ENCODE peak calls at places on chromosome 9, in nine cellular contexts. L is brain microvascular endothelial cell; Z is neural progenitor cell; T is uterus; Y is lower leg skin; E is dorsolateral prefrontal cortex; F is effector memory CD4-positive, alpha-beta T cell; I is GM23248; A is A673. J is an unnamed sample.

GRCh38 chr9:129746092-129746760 is 6.6 kb downstream of the PTGES start:
- DNase-seq in L (peak; percentile 30), Z (no peak), T (no peak), Y (no peak), E (no peak), F (no peak), I (no peak), A (no peak), J (no peak)

GRCh38 chr9:89536145-89536574 is 38.2 kb upstream of the SEMA4D start:
- DNase-seq in L (no peak), Z (no peak), T (no peak), Y (no peak), E (no peak), F (no peak), I (no peak), A (no peak), J (no peak)

GRCh38 chr9:135015096-135015495 is 72.4 kb upstream of the OLFM1 start:
- DNase-seq in L (no peak), Z (no peak), T (no peak), Y (no peak), E (peak; percentile 41), F (no peak), I (no peak), A (no peak), J (no peak)

GRCh38 chr9:123834907-123835562 is 94.9 kb downstream of the DENND1A start:
- DNase-seq in L (peak; percentile 7), Z (peak; percentile 26), T (no peak), Y (no peak), E (no peak), F (no peak), I (peak; percentile 45), A (no peak), J (no peak)

GRCh38 chr9:71885467-71885866 is 25.5 kb downstream of the ABHD17B start:
- DNase-seq in L (no peak), Z (no peak), T (no peak), Y (no peak), E (no peak), F (no peak), I (no peak), A (no peak), J (no peak)

GRCh38 chr9:111036068-111036789 is 2.0 kb downstream of the LPAR1 start:
- DNase-seq in L (peak; percentile 21), Z (peak; percentile 79), T (peak; percentile 64), Y (peak; percentile 93), E (peak; percentile 78), F (no peak), I (peak; percentile 85), A (peak; percentile 75), J (peak; percentile 67)

GRCh38 chr9:103041961-103042360 is 46.8 kb downstream of the CYLC2 start:
- DNase-seq in L (no peak), Z (no peak), T (no peak), Y (no peak), E (no peak), F (no peak), I (no peak), A (no peak), J (no peak)

GRCh38 chr9:104088416-104088815 is 5.7 kb upstream of the SMC2 start:
- DNase-seq in L (no peak), Z (no peak), T (no peak), Y (no peak), E (no peak), F (no peak), I (peak; percentile 22), A (no peak), J (no peak)

GRCh38 chr9:112493738-112494137 is 7.1 kb downstream of the KIAA1958 start:
- DNase-seq in L (no peak), Z (no peak), T (no peak), Y (no peak), E (no peak), F (no peak), I (peak; percentile 54), A (no peak), J (peak; percentile 13)

GRCh38 chr9:135768516-135769218 is 66.7 kb downstream of the KCNT1 start:
- DNase-seq in L (no peak), Z (no peak), T (no peak), Y (no peak), E (no peak), F (no peak), I (no peak), A (no peak), J (no peak)

GRCh38 chr9:123460091-123460490 is 104.1 kb downstream of the CRB2 start:
- DNase-seq in L (no peak), Z (no peak), T (no peak), Y (no peak), E (no peak), F (no peak), I (peak; percentile 12), A (no peak), J (no peak)

GRCh38 chr9:73179594-73179993 is 27.9 kb downstream of the ANXA1 start:
- DNase-seq in L (no peak), Z (peak; percentile 73), T (no peak), Y (no peak), E (no peak), F (no peak), I (peak; percentile 58), A (peak; percentile 38), J (peak; percentile 94)

GRCh38 chr9:26426732-26427131 is 465.9 kb downstream of the CAAP1 start:
- DNase-seq in L (no peak), Z (peak; percentile 59), T (no peak), Y (no peak), E (no peak), F (no peak), I (no peak), A (no peak), J (no peak)

GRCh38 chr9:95049761-95050160 is 267.7 kb downstream of the FANCC start:
- DNase-seq in L (no peak), Z (no peak), T (no peak), Y (no peak), E (no peak), F (no peak), I (peak; percentile 25), A (no peak), J (no peak)

DNA sequence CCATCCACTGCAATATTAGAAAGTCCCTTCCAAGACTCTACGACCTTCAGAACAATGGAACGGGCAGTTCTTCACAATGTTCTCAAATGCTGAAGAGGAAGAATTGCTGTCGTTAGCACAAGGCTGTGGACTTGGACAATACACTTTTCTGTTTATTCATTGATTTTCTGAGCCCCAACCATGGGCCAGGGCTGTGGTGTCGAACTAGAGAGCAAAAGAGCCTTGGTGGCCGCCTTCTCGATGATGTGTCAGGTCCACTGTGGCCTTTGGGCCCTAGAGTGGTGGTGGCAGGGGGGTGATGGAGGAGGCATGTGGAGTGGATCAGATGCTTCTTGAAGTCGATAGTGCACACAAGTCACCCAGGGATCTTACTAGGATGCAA is 18.5 kb upstream of the KIF12 start:
- DNase-seq in L (no peak), Z (no peak), T (no peak), Y (peak; percentile 57), E (no peak), F (no peak), I (no peak), A (no peak), J (no peak)
- H3K4me3 ChIP-seq in L (no peak overlapping the region), Z (no peak overlapping the region), T (no peak overlapping the region), Y (no peak overlapping the region), E (no peak overlapping the region), F (no peak overlapping the region), I (no peak overlapping the region), A (no peak overlapping the region), J (no peak overlapping the region)

DNA sequence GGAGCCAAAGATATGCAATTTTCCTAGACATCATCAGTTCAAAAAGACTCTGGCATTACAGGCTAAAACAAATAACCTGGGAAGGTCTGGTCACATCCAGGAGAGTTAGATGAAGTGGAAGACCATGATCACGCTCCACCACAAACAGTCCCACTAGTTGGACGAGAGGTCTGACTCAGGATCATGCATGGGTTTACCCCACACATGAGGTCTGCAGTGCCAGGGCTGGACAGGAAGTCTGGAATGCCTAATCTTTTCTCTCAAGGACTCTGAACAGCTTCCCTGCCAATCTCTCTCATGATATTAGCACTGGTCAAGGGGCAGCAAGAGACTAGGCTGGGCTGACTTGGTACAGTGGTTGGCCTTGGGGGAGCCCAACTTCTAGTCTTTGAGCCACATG is 7.1 kb downstream of the PRUNE2 start:
- DNase-seq in L (no peak), Z (no peak), T (no peak), Y (no peak), E (no peak), F (no peak), I (no peak), A (no peak), J (no peak)
- H3K4me3 ChIP-seq in L (no peak overlapping the region), Z (no peak overlapping the region), T (no peak overlapping the region), Y (no peak overlapping the region), E (no peak overlapping the region), F (no peak overlapping the region), I (no peak overlapping the region), A (no peak overlapping the region), J (no peak overlapping the region)

DNA sequence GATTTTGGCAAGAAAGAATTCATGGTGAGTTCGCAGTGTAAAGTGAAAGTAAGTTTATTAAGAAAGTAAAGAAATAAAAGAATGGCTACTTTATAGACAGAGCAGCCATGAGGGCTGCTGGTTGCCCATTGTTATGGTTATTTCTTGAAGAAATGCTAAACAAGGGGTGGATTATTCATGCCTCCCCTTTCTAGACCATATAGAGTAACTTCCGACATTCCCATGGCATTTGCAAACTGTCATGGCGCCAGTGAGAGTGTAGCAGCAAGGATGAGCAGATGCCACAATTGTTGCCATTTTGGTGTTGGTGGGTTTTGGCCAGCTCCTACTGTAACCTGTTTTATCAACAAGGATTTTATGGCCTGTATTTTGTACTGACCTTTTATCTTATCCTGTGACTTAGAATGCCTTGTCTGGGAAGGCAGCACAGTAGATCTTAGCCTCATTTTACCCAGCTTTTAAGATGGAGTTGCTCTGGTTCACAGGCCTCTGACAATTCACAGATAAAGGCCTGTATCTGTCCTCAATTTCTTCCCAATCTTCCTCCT is 1026.1 kb upstream of the DMAC1 start:
- DNase-seq in L (no peak), Z (no peak), T (no peak), Y (no peak), E (no peak), F (no peak), I (no peak), A (no peak), J (no peak)
- H3K4me3 ChIP-seq in L (no peak overlapping the region), Z (no peak overlapping the region), T (no peak overlapping the region), Y (no peak overlapping the region), E (no peak overlapping the region), F (no peak overlapping the region), I (no peak overlapping the region), A (no peak overlapping the region), J (no peak overlapping the region)

GRCh38 chr9:127907867-127908659 is 8.7 kb upstream of the ST6GALNAC6 start:
- DNase-seq in L (no peak), Z (no peak), T (no peak), Y (no peak), E (no peak), F (no peak), I (no peak), A (no peak), J (no peak)

GRCh38 chr9:127904518-127904887 is 5.1 kb upstream of the ST6GALNAC6 start:
- DNase-seq in L (no peak), Z (no peak), T (peak; percentile 62), Y (no peak), E (no peak), F (no peak), I (no peak), A (no peak), J (no peak)

GRCh38 chr9:127904888-127905728 is 5.7 kb upstream of the ST6GALNAC6 start:
- DNase-seq in L (no peak), Z (no peak), T (no peak), Y (no peak), E (no peak), F (peak; percentile 55), I (no peak), A (no peak), J (no peak)

GRCh38 chr9:127903557-127904475 is 4.4 kb upstream of the ST6GALNAC6 start:
- DNase-seq in L (no peak), Z (no peak), T (no peak), Y (peak; percentile 95), E (no peak), F (peak; percentile 35), I (peak; percentile 36), A (no peak), J (no peak)

GRCh38 chr9:127905788-127906191 is 6.4 kb upstream of the ST6GALNAC6 start:
- DNase-seq in L (no peak), Z (no peak), T (no peak), Y (peak; percentile 87), E (no peak), F (peak; percentile 59), I (no peak), A (no peak), J (no peak)
- H3K4me3 ChIP-seq in L (no peak overlapping the region), Z (no peak overlapping the region), T (no peak overlapping the region), Y (no peak overlapping the region), E (peak overlapping the region; percentile 14), F (peak overlapping the region; percentile 55), I (no peak overlapping the region), A (no peak overlapping the region), J (no peak overlapping the region)